ENCODE peak calls at places on chromosome 20, in five cellular contexts. U, I, O, F and N are unnamed samples.

GRCh38 chr20:37845261-37845681 is 57.7 kb upstream of the VSTM2L start:
- DNase-seq in O (no peak), U (peak; percentile 86), F (no peak), I (no peak), N (no peak)

GRCh38 chr20:36210561-36210960 is 25.7 kb upstream of the AAR2 start:
- DNase-seq in O (no peak), I (no peak), F (no peak), U (peak; percentile 7), N (no peak)

GRCh38 chr20:56983813-56984212 is 282.6 kb downstream of the BMP7 start:
- DNase-seq in I (no peak), U (no peak), F (no peak), O (no peak), N (no peak)

GRCh38 chr20:3218307-3218988 is 9.2 kb downstream of the ITPA start:
- DNase-seq in F (peak; percentile 14), U (peak; percentile 60), O (no peak), I (peak; percentile 70), N (no peak)

GRCh38 chr20:2873747-2874041 is 413 bp downstream of the PTPRA start:
- DNase-seq in I (peak; percentile 65), O (peak; percentile 26), F (no peak), U (peak; percentile 87), N (no peak)

GRCh38 chr20:6026051-6026450 is 27.8 kb downstream of the LRRN4 start:
- DNase-seq in O (no peak), I (no peak), U (no peak), F (peak; percentile 56), N (no peak)

GRCh38 chr20:1539816-1540215 is 17.7 kb downstream of the SIRPD start:
- DNase-seq in U (no peak), I (no peak), F (no peak), O (no peak), N (no peak)

GRCh38 chr20:52313335-52313963 is 121.9 kb upstream of the ZFP64 start:
- DNase-seq in I (no peak), O (peak; percentile 10), U (peak; percentile 60), F (peak; percentile 66), N (no peak)

GRCh38 chr20:48877299-48877698 is 44.2 kb upstream of the ARFGEF2 start:
- DNase-seq in I (no peak), O (no peak), U (no peak), F (no peak), N (no peak)

GRCh38 chr20:32355417-32355841 is 2.7 kb upstream of the ASXL1 start:
- DNase-seq in O (no peak), F (no peak), I (no peak), U (no peak), N (no peak)

GRCh38 chr20:48301189-48301588 is 515.9 kb upstream of the SULF2 start:
- DNase-seq in O (no peak), I (no peak), U (no peak), F (no peak), N (no peak)

GRCh38 chr20:29874476-29875202 is 1382.8 kb upstream of the DEFB115 start:
- DNase-seq in I (no peak), O (no peak), U (no peak), F (no peak), N (no peak)

GRCh38 chr20:58703765-58704331 is 11.2 kb downstream of the NPEPL1 start:
- DNase-seq in F (no peak), I (no peak), O (no peak), U (no peak), N (peak; percentile 28)

GRCh38 chr20:23419995-23420901 is 1.0 kb downstream of the NAPB start:
- DNase-seq in U (peak; percentile 45), F (peak; percentile 58), I (peak; percentile 54), O (peak; percentile 41), N (no peak)

GRCh38 chr20:63518946-63519764 is 1.4 kb upstream of the PPDPF start:
- DNase-seq in O (no peak), F (no peak), I (no peak), U (no peak), N (no peak)

GRCh38 chr20:60137657-60138245 is 179.5 kb downstream of the CDH26 start:
- DNase-seq in O (no peak), F (peak; percentile 20), U (no peak), I (peak; percentile 36), N (no peak)

GRCh38 chr20:7497985-7498384 is 442.3 kb downstream of the HAO1 start:
- DNase-seq in I (no peak), O (no peak), F (no peak), U (no peak), N (no peak)

GRCh38 chr20:17960927-17961599 is 7.5 kb downstream of the SNX5 start:
- DNase-seq in I (no peak), U (no peak), F (peak; percentile 89), O (peak; percentile 80), N (no peak)

GRCh38 chr20:58829531-58829941 is 21.2 kb downstream of the GNAS-AS1 start:
- DNase-seq in I (no peak), U (no peak), O (no peak), F (no peak), N (no peak)

GRCh38 chr20:58019027-58019849 is 209.2 kb downstream of the ANKRD60 start:
- DNase-seq in O (no peak), F (no peak), U (no peak), I (no peak), N (peak; percentile 28)

GRCh38 chr20:42259389-42259788 is 641.2 kb upstream of the CHD6 start:
- DNase-seq in O (no peak), F (no peak), I (no peak), U (no peak), N (no peak)

GRCh38 chr20:37956099-37956498 is 53.2 kb downstream of the VSTM2L start:
- DNase-seq in U (no peak), I (no peak), O (no peak), F (peak; percentile 51), N (no peak)

GRCh38 chr20:31308535-31309162 is at the start of gene DEFB116:
- DNase-seq in I (no peak), O (no peak), U (no peak), F (no peak), N (no peak)

GRCh38 chr20:24987244-24987643 is 5.3 kb downstream of the APMAP start:
- DNase-seq in O (no peak), U (no peak), I (no peak), F (no peak), N (peak; percentile 9)

GRCh38 chr20:54630582-54630981 is 155.2 kb downstream of the DOK5 start:
- DNase-seq in U (no peak), F (no peak), O (no peak), I (no peak), N (no peak)

GRCh38 chr20:37564388-37565133 is 36.9 kb upstream of the BLCAP start:
- DNase-seq in U (peak; percentile 80), I (peak; percentile 81), F (peak; percentile 9), O (peak; percentile 21), N (peak; percentile 55)

GRCh38 chr20:1664911-1665310 is 7.3 kb upstream of the SIRPG start:
- DNase-seq in U (no peak), O (no peak), F (no peak), I (no peak), N (no peak)

GRCh38 chr20:59032713-59033059 is 551 bp upstream of the ATP5F1E start:
- DNase-seq in F (no peak), U (no peak), I (no peak), O (no peak), N (no peak)

GRCh38 chr20:38764563-38765355 is 16.5 kb downstream of the ACTR5 start:
- DNase-seq in U (no peak), O (no peak), F (peak; percentile 87), I (no peak), N (no peak)

GRCh38 chr20:11849976-11850670 is 67.6 kb upstream of the BTBD3 start:
- DNase-seq in O (no peak), F (peak; percentile 19), I (no peak), U (no peak), N (peak; percentile 58)

GRCh38 chr20:49575551-49576060 is 7.7 kb upstream of the PTGIS start:
- DNase-seq in O (peak; percentile 52), I (no peak), F (no peak), U (no peak), N (peak; percentile 65)

GRCh38 chr20:51425347-51426106 is 117.0 kb downstream of the NFATC2 start:
- DNase-seq in I (no peak), O (no peak), U (no peak), F (no peak), N (no peak)

GRCh38 chr20:57679113-57679512 is 30.7 kb downstream of the PMEPA1 start:
- DNase-seq in I (no peak), F (no peak), U (no peak), O (no peak), N (no peak)

GRCh38 chr20:11912013-11912663 is 5.6 kb upstream of the BTBD3 start:
- DNase-seq in F (peak; percentile 23), U (peak; percentile 15), I (no peak), O (no peak), N (no peak)

GRCh38 chr20:7608246-7608645 is 332.0 kb downstream of the HAO1 start:
- DNase-seq in I (no peak), O (no peak), U (peak; percentile 45), F (no peak), N (no peak)

GRCh38 chr20:4324611-4325238 is 309.4 kb upstream of the RNF24 start:
- DNase-seq in O (no peak), I (no peak), F (no peak), U (no peak), N (peak; percentile 28)

GRCh38 chr20:20731000-20731944 is 18.8 kb upstream of the RALGAPA2 start:
- DNase-seq in F (no peak), U (no peak), O (no peak), I (no peak), N (no peak)
- H3K27ac ChIP-seq in F (no peak overlapping the region), U (no peak overlapping the region), O (no peak overlapping the region), I (no peak overlapping the region), N (peak overlapping the region; percentile 70)

DNA sequence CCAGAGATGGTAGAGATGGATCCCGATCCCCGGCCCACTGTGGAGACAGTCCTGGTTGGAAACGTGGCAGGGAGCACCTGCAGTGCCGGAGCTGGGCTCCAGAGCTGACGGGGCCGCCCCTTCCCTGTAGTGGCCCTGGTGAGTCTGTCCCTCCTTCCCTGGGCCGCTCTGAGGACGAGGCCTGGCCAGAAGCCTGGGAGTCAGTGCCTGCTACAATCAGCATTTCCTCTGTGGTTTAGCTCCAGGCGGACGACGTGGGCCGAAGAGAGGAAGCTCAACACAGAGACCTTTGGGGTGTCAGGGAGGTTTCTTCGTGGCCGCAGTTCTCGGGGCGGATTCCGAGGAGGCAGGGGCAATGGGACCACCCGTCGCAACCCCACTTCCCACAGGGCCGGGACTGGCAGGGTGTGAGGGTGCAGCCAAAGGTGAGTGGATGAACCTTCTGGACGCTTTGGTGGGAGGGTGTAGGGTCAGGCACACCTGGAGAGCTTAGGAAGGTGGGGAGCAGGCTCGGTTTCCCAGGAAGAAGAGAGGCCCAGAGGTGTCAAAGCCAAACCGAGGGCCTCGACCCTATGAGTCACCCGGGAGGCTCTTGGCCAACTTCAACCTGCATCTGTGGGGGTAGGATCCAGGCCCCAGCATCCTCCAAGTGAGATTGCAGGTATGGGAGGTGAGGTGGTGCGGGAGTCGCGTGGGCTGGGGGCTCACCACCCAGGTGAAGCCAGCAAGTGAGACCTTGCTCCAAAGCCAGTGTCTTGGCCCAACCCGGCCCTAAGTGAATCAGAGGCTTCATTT is 9.9 kb downstream of the PSMA7 start:
- DNase-seq in O (no peak), I (no peak), F (no peak), U (no peak), N (no peak)
- H3K4me1 ChIP-seq in O (peaks cover 4% of the 10 kb centered on the region), I (no peaks in the 10 kb centered on the region), F (peaks cover 4% of the 10 kb centered on the region), U (no peaks in the 10 kb centered on the region), N (peaks cover 38% of the 10 kb centered on the region)

GRCh38 chr20:55947701-55948100 is 57.6 kb downstream of the CBLN4 start:
- DNase-seq in I (no peak), U (no peak), O (no peak), F (no peak), N (no peak)
- H3K9me3 ChIP-seq in I (no peaks in the 10 kb centered on the region), U (no peaks in the 10 kb centered on the region), O (no peaks in the 10 kb centered on the region), F (no peaks in the 10 kb centered on the region), N (no peaks in the 10 kb centered on the region)

GRCh38 chr20:53522696-53523095 is 70.9 kb downstream of the ZNF217 start:
- DNase-seq in O (no peak), F (no peak), U (no peak), I (no peak), N (no peak)
- H3K27ac ChIP-seq in O (no peak overlapping the region), F (no peak overlapping the region), U (no peak overlapping the region), I (no peak overlapping the region), N (no peak overlapping the region)